ENCODE peak calls at places on chromosomes 11 and 22, in nine cellular contexts. M is fibroblast of pulmonary artery; P is sigmoid colon; V is CD8-positive, alpha-beta T cell; K is lung; S is lower lobe of right lung; D is A549; W is tibial artery; N is cardiac fibroblast. F is an unnamed sample.

GRCh38 chr22:49775191-49776052 is 52.3 kb downstream of the BRD1 start:
- DNase-seq in M (no peak), P (no peak), V (no peak), K (no peak), S (no peak), D (no peak), W (no peak), N (no peak), F (no peak)

GRCh38 chr11:60875366-60875720 is 8.0 kb downstream of the ZP1 start:
- DNase-seq in M (no peak), P (peak; percentile 38), V (no peak), K (no peak), S (peak; percentile 10), D (no peak), W (no peak), N (no peak), F (no peak)

GRCh38 chr11:3169235-3169951 is 4.3 kb upstream of the OSBPL5 start:
- DNase-seq in M (peak; percentile 77), P (peak; percentile 79), V (no peak), K (no peak), S (peak; percentile 55), D (no peak), W (peak; percentile 73), N (peak; percentile 72), F (no peak)

GRCh38 chr11:12207384-12208150 is 97.2 kb downstream of the MICAL2 start:
- DNase-seq in M (peak; percentile 43), P (no peak), V (no peak), K (no peak), S (no peak), D (no peak), W (peak; percentile 10), N (no peak), F (no peak)

GRCh38 chr11:103585401-103585800 is 451.0 kb upstream of the DDI1 start:
- DNase-seq in M (no peak), P (no peak), V (no peak), K (no peak), S (no peak), D (no peak), W (no peak), N (no peak), F (no peak)

GRCh38 chr11:33610903-33611302 is 89.7 kb downstream of the C11orf91 start:
- DNase-seq in M (no peak), P (no peak), V (no peak), K (no peak), S (no peak), D (no peak), W (no peak), N (no peak), F (no peak)

GRCh38 chr11:113163291-113164030 is 150.9 kb upstream of the TTC12 start:
- DNase-seq in M (peak; percentile 58), P (no peak), V (no peak), K (no peak), S (no peak), D (no peak), W (peak; percentile 35), N (peak; percentile 38), F (no peak)

GRCh38 chr22:20607157-20607907 is 99.9 kb downstream of the MED15 start:
- DNase-seq in M (no peak), P (no peak), V (no peak), K (no peak), S (peak; percentile 51), D (no peak), W (no peak), N (no peak), F (no peak)

GRCh38 chr11:119496997-119497396 is 74.0 kb upstream of the THY1 start:
- DNase-seq in M (no peak), P (no peak), V (no peak), K (no peak), S (no peak), D (no peak), W (no peak), N (no peak), F (no peak)

GRCh38 chr22:44703269-44703870 is 1.4 kb downstream of the PRR5 start:
- DNase-seq in M (no peak), P (no peak), V (no peak), K (no peak), S (no peak), D (no peak), W (no peak), N (no peak), F (no peak)

GRCh38 chr22:16608931-16609330 is 16.3 kb upstream of the CCT8L2 start:
- DNase-seq in M (no peak), P (no peak), V (no peak), K (no peak), S (no peak), D (no peak), W (no peak), N (no peak), F (no peak)

GRCh38 chr11:86202013-86202336 is 42.6 kb upstream of the EED start:
- DNase-seq in M (no peak), P (no peak), V (no peak), K (no peak), S (no peak), D (no peak), W (no peak), N (no peak), F (no peak)

GRCh38 chr11:65421204-65422103 is 1.1 kb upstream of the NEAT1 start:
- DNase-seq in M (peak; percentile 100), P (peak; percentile 98), V (peak; percentile 86), K (peak; percentile 95), S (peak; percentile 95), D (peak; percentile 79), W (peak; percentile 98), N (peak; percentile 99), F (peak; percentile 100)

GRCh38 chr11:66670816-66671215 is 6.9 kb downstream of the RBM4B start:
- DNase-seq in M (no peak), P (no peak), V (no peak), K (no peak), S (no peak), D (no peak), W (no peak), N (no peak), F (no peak)

GRCh38 chr22:38440747-38441350 is 14.2 kb downstream of the KCNJ4 start:
- DNase-seq in M (no peak), P (no peak), V (no peak), K (no peak), S (no peak), D (no peak), W (no peak), N (no peak), F (no peak)

GRCh38 chr22:20606041-20606783 is 98.8 kb downstream of the MED15 start:
- DNase-seq in M (peak; percentile 79), P (no peak), V (peak; percentile 70), K (peak; percentile 84), S (peak; percentile 91), D (peak; percentile 55), W (no peak), N (peak; percentile 77), F (no peak)

DNA sequence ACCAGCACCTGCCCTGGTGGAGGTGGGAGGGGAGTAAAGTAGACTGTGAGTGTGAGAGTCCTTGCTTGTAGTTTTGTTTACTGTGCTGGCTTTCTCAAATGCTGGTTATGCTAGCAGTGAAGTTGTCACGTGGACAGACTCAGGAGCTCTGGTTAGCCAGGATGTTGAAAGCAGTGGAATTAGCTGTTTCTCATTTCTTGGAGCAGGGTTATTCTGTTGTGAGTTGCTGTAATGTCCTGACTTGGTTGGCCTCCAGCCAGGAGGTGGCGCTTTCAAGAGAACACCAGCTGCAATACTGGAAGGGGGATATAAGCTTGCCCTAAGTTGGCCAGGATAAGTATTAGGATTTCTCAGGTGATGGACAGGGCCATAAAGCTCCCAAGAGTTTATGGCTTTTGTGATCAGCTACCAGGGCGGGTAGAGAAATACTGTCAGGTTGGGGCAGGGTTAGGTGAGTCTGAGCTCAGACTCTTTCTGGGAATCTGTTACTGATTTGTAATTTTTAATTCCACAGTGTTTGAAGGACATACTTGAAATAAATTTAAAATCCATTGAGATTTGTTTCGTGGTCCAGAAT is 13.7 kb downstream of the CYP2D6 start:
- DNase-seq in M (peak; percentile 30), P (no peak), V (no peak), K (peak; percentile 60), S (peak; percentile 67), D (no peak), W (no peak), N (peak; percentile 8), F (no peak)
- TF ChIP-seq CTCF in M (no peak), P (no peak), V (no peak), K (no peak), S (no peak), D (no peak), W (no peak), N (no peak), F (no peak)

GRCh38 chr11:111510311-111510710 is 1.9 kb downstream of the BTG4 start:
- DNase-seq in M (no peak), P (no peak), V (no peak), K (no peak), S (no peak), D (no peak), W (no peak), N (no peak), F (no peak)
- H3K4me3 ChIP-seq in M (no peak overlapping the region), P (no peak overlapping the region), V (no peak overlapping the region), K (no peak overlapping the region), S (no peak overlapping the region), D (no peak overlapping the region), W (no peak overlapping the region), N (no peak overlapping the region), F (no peak overlapping the region)

DNA sequence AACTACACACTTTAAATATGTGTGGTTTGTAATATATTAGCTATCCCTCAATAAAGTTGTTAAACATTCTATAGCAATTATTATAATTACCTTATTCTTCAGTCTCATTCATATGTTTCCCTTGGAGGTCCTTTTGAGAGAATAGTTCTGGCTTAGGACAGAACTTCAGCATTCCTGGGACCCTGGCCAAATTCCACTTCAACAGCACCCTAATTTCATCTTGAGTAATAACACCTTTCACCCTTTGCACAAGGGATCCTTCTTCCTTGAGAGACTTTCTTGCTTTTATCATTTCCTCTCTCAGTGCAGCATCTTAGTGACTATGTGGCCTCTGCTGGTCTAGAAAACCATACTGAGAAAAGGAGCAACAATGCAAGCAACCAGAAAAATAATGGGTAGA is 255.9 kb downstream of the C11orf87 start:
- DNase-seq in M (no peak), P (no peak), V (no peak), K (no peak), S (no peak), D (no peak), W (no peak), N (no peak), F (no peak)
- TF ChIP-seq CTCF in M (no peak), P (no peak), V (no peak), K (no peak), S (no peak), D (no peak), W (no peak), N (no peak), F (no peak)

DNA sequence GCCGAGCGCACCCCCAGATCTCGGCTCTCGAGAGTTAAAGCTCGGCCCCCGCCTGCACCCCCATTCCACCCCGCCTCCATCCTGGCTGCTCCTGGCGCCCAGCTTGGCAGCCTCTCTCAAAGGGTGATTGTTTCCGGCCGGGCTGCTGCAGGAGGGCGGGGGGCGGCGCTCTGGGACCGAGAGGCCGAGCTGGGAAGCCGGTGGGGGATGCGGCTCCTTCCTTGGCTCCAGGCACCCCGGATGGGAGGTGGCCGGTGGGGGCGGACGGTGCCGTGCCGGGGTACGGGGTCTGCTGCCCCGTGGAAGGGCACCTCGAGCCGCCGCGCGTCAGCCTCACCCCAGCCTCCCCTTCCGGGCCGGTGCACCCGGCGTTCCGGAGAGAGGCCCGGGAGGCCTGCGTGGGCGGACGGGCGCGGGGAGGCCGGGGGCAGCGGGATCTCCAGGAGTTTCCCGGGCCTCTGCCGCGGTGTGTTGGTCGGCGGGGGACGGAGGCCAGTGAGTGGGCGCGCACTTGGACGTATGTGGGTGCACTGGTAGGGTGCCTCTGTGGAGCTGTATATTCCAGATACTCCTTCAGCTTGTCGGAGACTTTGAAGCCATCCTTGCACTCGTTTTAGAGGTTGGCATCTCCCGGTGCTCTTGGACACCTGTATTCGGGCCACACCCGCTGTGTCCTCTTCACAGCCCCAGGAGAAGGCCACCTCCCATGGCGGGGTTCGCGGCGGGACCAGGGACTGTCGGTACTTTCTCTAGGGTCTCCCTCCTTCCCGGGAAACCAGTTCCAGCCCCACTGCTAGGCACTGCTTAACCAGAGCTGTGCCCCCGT is 679 bp upstream of the B3GAT1 start:
- DNase-seq in M (no peak), P (no peak), V (peak; percentile 8), K (no peak), S (no peak), D (no peak), W (no peak), N (no peak), F (no peak)
- H3K4me3 ChIP-seq in M (peak overlapping the region; percentile 10), P (peak overlapping the region; percentile 38), V (peak overlapping the region; percentile 35), K (peak overlapping the region; percentile 3), S (peak overlapping the region; percentile 46), D (peak overlapping the region; percentile 36), W (peak overlapping the region; percentile 50), N (no peak overlapping the region), F (no peak overlapping the region)